ENCODE peak calls at places on chromosome 2, in seven cellular contexts. L is GM12878, Z is H1, D is GM23338, Y is HCT116, B is suprapubic skin, E is Panc1. M is an unnamed sample.

GRCh38 chr2:114807666-114808065 is 365.2 kb downstream of the DPP10 start:
- DNase-seq in E (no peak), D (peak), Z (no peak), B (no peak), L (no peak), Y (no peak), M (no peak)

GRCh38 chr2:2565671-2566070 is 234.6 kb upstream of the MYT1L start:
- DNase-seq in D (no peak), L (no peak), E (no peak), Y (no peak), Z (no peak), B (no peak), M (no peak)

GRCh38 chr2:178211460-178211859 is 17.1 kb downstream of the OSBPL6 start:
- DNase-seq in Z (no peak), D (peak), Y (no peak), L (no peak), E (no peak), B (no peak), M (no peak)

GRCh38 chr2:230614913-230615332 is 97.7 kb upstream of the CAB39 start:
- DNase-seq in D (peak), Z (no peak), Y (no peak), E (no peak), B (no peak), L (peak), M (peak)

GRCh38 chr2:172097557-172098131 is 5.1 kb downstream of the DLX2 start:
- DNase-seq in D (peak), L (no peak), Y (no peak), B (no peak), Z (no peak), E (no peak), M (no peak)

GRCh38 chr2:168256448-168256847 is 9.1 kb upstream of the STK39 start:
- DNase-seq in L (no peak), D (no peak), B (no peak), Y (no peak), E (no peak), Z (no peak), M (no peak)

GRCh38 chr2:224382973-224383555 is 18.8 kb downstream of the FAM124B start:
- DNase-seq in Y (no peak), Z (no peak), B (no peak), L (no peak), E (no peak), D (no peak), M (no peak)

GRCh38 chr2:44748-45341 is 1.5 kb downstream of the FAM110C start:
- DNase-seq in B (no peak), Z (no peak), Y (no peak), L (no peak), D (peak), E (no peak), M (no peak)

GRCh38 chr2:218807626-218808025 is 24.0 kb downstream of the PRKAG3 start:
- DNase-seq in D (no peak), Y (no peak), E (no peak), B (no peak), Z (no peak), L (no peak), M (no peak)

GRCh38 chr2:147456729-147457128 is 388.1 kb upstream of the ACVR2A start:
- DNase-seq in D (no peak), B (no peak), Z (no peak), E (no peak), Y (no peak), L (no peak), M (no peak)

GRCh38 chr2:111523009-111523408 is 361.0 kb downstream of the ANAPC1 start:
- DNase-seq in D (no peak), B (no peak), L (no peak), Y (no peak), Z (no peak), E (no peak), M (no peak)

GRCh38 chr2:111519074-111519473 is 364.9 kb downstream of the ANAPC1 start:
- DNase-seq in Y (no peak), D (no peak), E (no peak), Z (no peak), B (no peak), L (no peak), M (no peak)

GRCh38 chr2:111522231-111522768 is 361.7 kb downstream of the ANAPC1 start:
- DNase-seq in L (no peak), E (no peak), D (no peak), Y (no peak), B (no peak), Z (no peak), M (no peak)
- TF ChIP-seq POLR2AphosphoS5 in L (no peak), E (no peak), D (no peak), Y (no peak), B (no peak), Z (no peak), M (no peak)

GRCh38 chr2:159098815-159099455 is 130.5 kb downstream of the TANC1 start:
- DNase-seq in Y (no peak), L (no peak), B (no peak), Z (no peak), D (no peak), E (no peak), M (no peak)
- TF ChIP-seq POLR2AphosphoS5 in Y (no peak), L (no peak), B (no peak), Z (no peak), D (no peak), E (no peak), M (no peak)

GRCh38 chr2:70084973-70085710 is 2.1 kb upstream of the PCBP1 start:
- DNase-seq in L (peak), Z (peak), E (no peak), D (peak), Y (peak), B (no peak), M (no peak)

GRCh38 chr2:70086278-70086837 is 919 bp upstream of the PCBP1 start:
- DNase-seq in Y (peak), E (peak), D (peak), Z (no peak), B (peak), L (peak), M (no peak)

GRCh38 chr2:70081221-70081620 is 6.1 kb upstream of the PCBP1 start:
- DNase-seq in Z (no peak), D (no peak), L (no peak), E (no peak), Y (no peak), B (no peak), M (no peak)

GRCh38 chr2:70085711-70086277 is 1.5 kb upstream of the PCBP1 start:
- DNase-seq in D (peak), E (no peak), B (no peak), Z (no peak), L (no peak), Y (no peak), M (no peak)

DNA sequence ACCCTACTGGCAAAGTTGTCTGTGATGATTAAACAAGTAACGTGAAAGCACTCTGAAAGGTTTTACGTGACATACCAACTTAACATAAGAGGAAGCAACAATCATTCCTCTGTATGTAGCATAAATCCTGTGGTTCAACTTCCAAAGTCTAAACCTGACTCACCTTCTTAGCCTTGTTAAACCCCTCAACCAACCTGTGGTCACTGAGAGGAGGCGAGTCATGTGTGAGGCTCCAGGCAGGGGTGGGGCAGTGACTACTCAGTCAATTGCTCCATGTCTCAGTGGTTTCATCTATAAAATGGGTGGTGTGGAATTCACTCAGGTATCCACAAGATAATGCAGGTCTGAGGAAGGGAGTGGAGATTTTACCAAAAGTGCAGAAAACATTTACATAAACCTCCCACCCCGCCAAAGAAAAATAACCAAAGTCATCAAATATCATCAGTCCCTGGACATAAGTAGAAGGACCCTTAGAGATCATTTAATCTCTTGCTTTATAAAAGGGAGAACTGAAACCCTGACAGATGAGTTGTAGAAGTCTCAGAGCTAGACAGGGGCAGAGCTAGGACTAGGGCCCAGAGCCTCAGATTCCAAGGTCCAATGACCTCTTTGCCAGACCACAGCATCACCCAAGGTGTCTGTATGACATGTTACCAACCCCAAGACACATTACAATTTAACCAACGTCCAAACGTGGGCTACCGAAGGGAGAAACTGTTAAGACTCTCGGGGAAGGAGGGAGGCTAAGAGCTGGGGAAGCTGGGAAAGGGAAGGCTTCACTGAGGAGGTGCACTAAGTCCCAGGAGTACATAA is 3.7 kb upstream of the PCBP1 start:
- DNase-seq in Y (peak), B (no peak), E (no peak), L (peak), Z (no peak), D (no peak), M (no peak)
- TF ChIP-seq POLR2AphosphoS5 in Y (peak), B (no peak), E (no peak), L (peak), Z (no peak), D (no peak), M (no peak)

GRCh38 chr2:119263656-119264055 is 40.0 kb downstream of the STEAP3 start:
- DNase-seq in Y (no peak), E (no peak), D (no peak), L (no peak), B (no peak), Z (no peak), M (no peak)

GRCh38 chr2:119265693-119266066 is 42.0 kb downstream of the STEAP3 start:
- DNase-seq in Y (no peak), Z (no peak), D (no peak), E (no peak), L (no peak), B (no peak), M (no peak)

GRCh38 chr2:119266091-119266589 is 42.5 kb downstream of the STEAP3 start:
- DNase-seq in Y (no peak), Z (no peak), L (no peak), E (no peak), B (no peak), D (no peak), M (no peak)

GRCh38 chr2:119264781-119265692 is 41.4 kb downstream of the STEAP3 start:
- DNase-seq in Y (peak), L (peak), B (no peak), D (peak), E (peak), Z (no peak), M (peak)

GRCh38 chr2:119267604-119268003 is 44.0 kb downstream of the STEAP3 start:
- DNase-seq in Z (no peak), B (no peak), L (no peak), D (no peak), E (no peak), Y (no peak), M (no peak)
- TF ChIP-seq POLR2AphosphoS5 in Z (no peak), B (no peak), L (no peak), D (no peak), E (no peak), Y (no peak), M (no peak)

GRCh38 chr2:72146357-72147302 is 1.0 kb downstream of the CYP26B1 start:
- DNase-seq in Y (no peak), E (no peak), B (no peak), D (peak), Z (no peak), L (no peak), M (no peak)
- TF ChIP-seq POLR2AphosphoS5 in Y (no peak), E (no peak), B (no peak), D (no peak), Z (no peak), L (no peak), M (no peak)

M was measured in GM12891.